ENCODE peak calls at places on chromosome 6, in seven cellular contexts. P is neural crest cell, F is uterus, L is mesothelial cell of epicardium, T is endodermal cell, C is heart right ventricle, M is A549. N is an unnamed sample.

GRCh38 chr6:53679446-53679933 is 13.9 kb upstream of the KLHL31 start:
- DNase-seq in P (no peak), F (no peak), L (no peak), T (peak), C (no peak), M (peak), N (no peak)

GRCh38 chr6:73648166-73648565 is 5.6 kb downstream of the SLC17A5 start:
- DNase-seq in P (no peak), F (no peak), L (no peak), T (no peak), C (no peak), M (no peak), N (no peak)

GRCh38 chr6:108726726-108727339 is 121.4 kb upstream of the ARMC2 start:
- DNase-seq in P (no peak), F (no peak), L (no peak), T (no peak), C (no peak), M (no peak), N (no peak)

GRCh38 chr6:83708546-83708969 is 343 bp downstream of the SNAP91 start:
- DNase-seq in P (peak), F (no peak), L (peak), T (no peak), C (peak), M (no peak), N (no peak)

GRCh38 chr6:155026366-155027045 is 31.4 kb downstream of the TIAM2 start:
- DNase-seq in P (no peak), F (peak), L (no peak), T (peak), C (peak), M (peak), N (peak)

GRCh38 chr6:150767585-150768164 is 97.8 kb upstream of the MTHFD1L start:
- DNase-seq in P (no peak), F (no peak), L (no peak), T (peak), C (no peak), M (no peak), N (no peak)

GRCh38 chr6:158109744-158110143 is 58.3 kb downstream of the SERAC1 start:
- DNase-seq in P (no peak), F (no peak), L (no peak), T (no peak), C (no peak), M (no peak), N (no peak)

GRCh38 chr6:152085533-152085932 is 278.1 kb downstream of the ESR1 start:
- DNase-seq in P (no peak), F (no peak), L (no peak), T (no peak), C (no peak), M (peak), N (no peak)

GRCh38 chr6:131948692-131949614 is 2.2 kb downstream of the CCN2 start:
- DNase-seq in P (no peak), F (peak), L (no peak), T (no peak), C (no peak), M (no peak), N (no peak)

GRCh38 chr6:151137441-151137984 is 102.3 kb upstream of the AKAP12 start:
- DNase-seq in P (no peak), F (no peak), L (no peak), T (no peak), C (no peak), M (no peak), N (no peak)

GRCh38 chr6:161079566-161080262 is 88.1 kb downstream of the MAP3K4 start:
- DNase-seq in P (no peak), F (peak), L (no peak), T (no peak), C (no peak), M (no peak), N (no peak)

GRCh38 chr6:38354905-38355304 is 284.8 kb downstream of the BTBD9 start:
- DNase-seq in P (no peak), F (no peak), L (no peak), T (no peak), C (no peak), M (no peak), N (no peak)

GRCh38 chr6:90575267-90575666 is 11.6 kb downstream of the MAP3K7 start:
- DNase-seq in P (no peak), F (no peak), L (no peak), T (peak), C (no peak), M (no peak), N (no peak)

GRCh38 chr6:137883400-137883888 is 16.4 kb downstream of the TNFAIP3 start:
- DNase-seq in P (no peak), F (no peak), L (no peak), T (no peak), C (no peak), M (no peak), N (no peak)

GRCh38 chr6:13992417-13993055 is 67.8 kb downstream of the RNF182 start:
- DNase-seq in P (no peak), F (no peak), L (no peak), T (no peak), C (no peak), M (peak), N (no peak)

GRCh38 chr6:107129370-107129925 is 14.1 kb upstream of the BEND3 start:
- DNase-seq in P (no peak), F (no peak), L (no peak), T (no peak), C (no peak), M (no peak), N (no peak)

GRCh38 chr6:107128577-107128976 is 13.3 kb upstream of the BEND3 start:
- DNase-seq in P (no peak), F (no peak), L (no peak), T (no peak), C (no peak), M (no peak), N (no peak)

GRCh38 chr6:107128175-107128574 is 12.9 kb upstream of the BEND3 start:
- DNase-seq in P (no peak), F (no peak), L (no peak), T (no peak), C (no peak), M (no peak), N (no peak)

GRCh38 chr6:107132330-107132954 is 17.1 kb upstream of the BEND3 start:
- DNase-seq in P (peak), F (no peak), L (no peak), T (peak), C (no peak), M (peak), N (no peak)
- TF ChIP-seq CTCF in P (peak), F (peak), L (peak), T (peak), C (peak), M (peak), N (no peak)

GRCh38 chr6:64281167-64281566 is 645.6 kb downstream of the PHF3 start:
- DNase-seq in P (no peak), F (no peak), L (no peak), T (no peak), C (no peak), M (no peak), N (no peak)

GRCh38 chr6:64280569-64280968 is 645.0 kb downstream of the PHF3 start:
- DNase-seq in P (peak), F (no peak), L (no peak), T (peak), C (no peak), M (peak), N (no peak)
- TF ChIP-seq CTCF in P (peak), F (no peak), L (peak), T (peak), C (no peak), M (peak), N (no peak)

DNA sequence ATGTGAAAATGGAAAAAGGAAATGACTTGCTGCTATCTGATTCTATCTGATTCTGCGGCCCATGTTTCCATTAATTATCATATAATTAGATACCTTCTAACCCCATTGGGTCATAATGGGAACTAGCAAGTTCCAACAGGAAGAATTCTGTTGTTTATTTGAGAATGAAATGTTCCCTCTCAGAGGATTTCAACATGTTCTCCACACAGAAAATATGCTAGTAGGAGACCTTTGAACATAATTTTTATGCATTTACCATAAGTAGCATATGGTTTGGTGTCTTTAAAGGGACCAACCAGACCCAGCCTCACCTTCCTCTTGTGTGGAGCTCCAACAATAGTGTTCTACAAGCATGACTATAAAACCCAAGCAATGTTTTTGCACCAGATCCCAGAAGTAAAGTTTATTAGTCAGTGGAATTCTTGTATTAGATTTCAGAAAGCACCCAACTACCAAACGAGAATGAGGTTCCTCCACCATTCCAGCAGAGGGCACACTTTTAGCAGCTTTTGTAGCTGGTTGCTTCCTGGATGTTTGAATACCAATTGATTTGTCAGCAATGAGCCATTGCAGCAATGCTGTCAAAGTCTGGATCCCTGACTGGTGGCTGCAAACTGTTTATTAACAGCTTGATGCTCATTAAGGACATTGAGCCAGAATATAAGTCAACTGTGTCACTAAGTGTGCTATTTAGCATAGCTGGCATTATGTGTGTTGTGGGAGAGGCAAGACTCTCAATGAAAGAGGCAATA is 143.6 kb upstream of the GJE1 start:
- DNase-seq in P (peak), F (no peak), L (no peak), T (peak), C (no peak), M (peak), N (no peak)
- TF ChIP-seq CTCF in P (peak), F (no peak), L (peak), T (peak), C (no peak), M (peak), N (peak)

GRCh38 chr6:170292778-170293164 is 1.9 kb upstream of the DLL1 start:
- DNase-seq in P (no peak), F (no peak), L (no peak), T (no peak), C (no peak), M (peak), N (no peak)
- TF ChIP-seq CTCF in P (no peak), F (no peak), L (no peak), T (peak), C (no peak), M (peak), N (no peak)

DNA sequence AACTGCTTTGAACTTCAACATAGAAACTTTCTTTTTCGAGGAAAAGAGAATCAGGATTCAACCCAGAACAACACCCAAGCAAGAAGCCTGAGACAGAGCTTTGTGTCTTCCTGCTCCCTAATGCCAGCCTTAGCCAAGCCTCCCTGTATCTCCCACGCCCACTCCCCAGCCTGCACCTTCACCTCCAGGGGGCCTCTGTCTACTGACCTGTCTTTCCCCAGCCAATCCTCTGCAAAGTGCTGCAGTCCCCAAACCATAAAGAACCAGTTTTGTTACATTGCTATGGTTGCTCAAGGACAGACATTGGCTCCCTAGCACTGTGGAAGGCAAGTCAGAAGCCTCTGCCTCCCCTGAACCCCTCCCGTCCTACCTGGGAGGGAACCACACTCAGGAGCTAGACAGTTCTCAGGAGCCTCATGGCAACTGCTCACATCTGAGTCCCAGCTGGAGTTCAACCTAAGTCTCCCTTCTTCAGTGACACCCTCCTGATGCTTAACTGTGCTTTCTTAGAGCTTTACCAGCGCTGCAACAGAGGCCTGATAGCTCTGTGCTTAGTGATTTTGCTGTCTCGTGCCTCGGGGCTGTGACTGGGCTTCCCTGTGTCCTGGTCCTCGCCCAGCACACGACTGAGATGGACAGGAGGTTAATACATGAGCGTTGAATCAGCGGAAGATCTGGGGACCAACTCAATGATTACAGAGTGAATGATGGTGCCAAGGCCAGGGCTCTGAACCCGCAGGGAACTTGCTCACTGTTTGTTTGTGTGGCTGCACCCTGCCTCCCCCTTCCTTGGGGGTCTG is 101.5 kb upstream of the DUSP22 start:
- DNase-seq in P (no peak), F (no peak), L (no peak), T (peak), C (no peak), M (no peak), N (no peak)
- TF ChIP-seq CTCF in P (peak), F (no peak), L (no peak), T (peak), C (no peak), M (no peak), N (no peak)

DNA sequence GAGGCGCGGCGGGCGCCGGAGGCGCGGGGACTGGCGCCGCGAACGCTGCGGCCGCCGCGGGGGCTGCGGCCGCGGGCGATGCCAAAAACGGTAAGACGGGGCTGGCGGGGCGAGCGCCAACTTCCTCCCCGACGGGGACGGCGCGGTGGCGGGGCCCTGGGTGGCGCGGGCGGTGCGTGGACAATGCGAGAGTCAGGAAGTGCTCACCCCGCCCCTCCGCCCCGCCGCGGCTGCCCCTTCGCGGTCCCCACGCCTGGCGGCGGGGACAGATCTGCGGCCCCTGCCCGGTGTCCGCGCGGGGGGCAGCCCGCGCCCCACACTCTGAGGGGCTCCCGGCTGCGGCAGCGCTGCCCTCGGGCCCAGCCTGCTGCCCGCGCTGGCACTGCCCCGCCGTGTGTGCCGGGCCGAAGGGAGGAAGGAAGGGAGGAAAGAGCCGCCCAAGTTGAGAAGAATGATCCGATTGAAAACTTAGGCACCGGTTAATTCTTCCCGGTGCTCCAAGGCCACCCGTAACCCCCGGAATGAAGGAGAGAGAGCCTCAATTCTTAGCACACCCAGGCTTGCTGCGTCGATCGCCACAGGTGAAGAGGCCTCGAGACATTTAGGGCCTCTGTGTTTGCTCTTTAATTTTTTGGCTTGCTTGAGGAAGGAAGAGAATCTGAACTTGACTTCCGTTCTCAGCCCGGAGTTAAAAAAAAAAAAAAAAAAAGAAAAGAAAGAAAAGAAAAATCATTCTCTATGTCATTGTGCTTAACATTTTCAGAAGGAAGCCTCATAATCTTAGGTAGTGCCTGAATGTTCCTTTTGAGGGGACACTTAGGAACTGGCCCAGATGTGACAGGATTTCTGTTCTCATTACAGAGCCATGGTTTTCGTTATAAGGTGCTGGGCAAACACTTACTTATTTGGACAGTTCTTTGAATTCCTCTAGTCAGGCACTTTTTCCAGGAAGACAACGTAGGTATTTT is 982 bp downstream of the HECA start:
- DNase-seq in P (peak), F (peak), L (peak), T (peak), C (peak), M (no peak), N (peak)
- TF ChIP-seq CTCF in P (peak), F (peak), L (no peak), T (peak), C (no peak), M (no peak), N (no peak)

GRCh38 chr6:148608211-148608951 is 138.4 kb upstream of the UST start:
- DNase-seq in P (no peak), F (no peak), L (no peak), T (no peak), C (no peak), M (peak), N (no peak)
- TF ChIP-seq CTCF in P (peak), F (no peak), L (no peak), T (peak), C (peak), M (peak), N (no peak)

GRCh38 chr6:8061736-8062135 is 2.5 kb downstream of the BLOC1S5 start:
- DNase-seq in P (no peak), F (no peak), L (no peak), T (no peak), C (no peak), M (no peak), N (no peak)

GRCh38 chr6:8066108-8066507 is 1.9 kb upstream of the BLOC1S5 start:
- DNase-seq in P (no peak), F (no peak), L (no peak), T (peak), C (no peak), M (no peak), N (no peak)

GRCh38 chr6:8064638-8065518 is 689 bp upstream of the BLOC1S5 start:
- DNase-seq in P (no peak), F (no peak), L (no peak), T (peak), C (no peak), M (no peak), N (no peak)

GRCh38 chr6:8065519-8065911 is 1.3 kb upstream of the BLOC1S5 start:
- DNase-seq in P (no peak), F (no peak), L (no peak), T (no peak), C (no peak), M (no peak), N (no peak)

DNA sequence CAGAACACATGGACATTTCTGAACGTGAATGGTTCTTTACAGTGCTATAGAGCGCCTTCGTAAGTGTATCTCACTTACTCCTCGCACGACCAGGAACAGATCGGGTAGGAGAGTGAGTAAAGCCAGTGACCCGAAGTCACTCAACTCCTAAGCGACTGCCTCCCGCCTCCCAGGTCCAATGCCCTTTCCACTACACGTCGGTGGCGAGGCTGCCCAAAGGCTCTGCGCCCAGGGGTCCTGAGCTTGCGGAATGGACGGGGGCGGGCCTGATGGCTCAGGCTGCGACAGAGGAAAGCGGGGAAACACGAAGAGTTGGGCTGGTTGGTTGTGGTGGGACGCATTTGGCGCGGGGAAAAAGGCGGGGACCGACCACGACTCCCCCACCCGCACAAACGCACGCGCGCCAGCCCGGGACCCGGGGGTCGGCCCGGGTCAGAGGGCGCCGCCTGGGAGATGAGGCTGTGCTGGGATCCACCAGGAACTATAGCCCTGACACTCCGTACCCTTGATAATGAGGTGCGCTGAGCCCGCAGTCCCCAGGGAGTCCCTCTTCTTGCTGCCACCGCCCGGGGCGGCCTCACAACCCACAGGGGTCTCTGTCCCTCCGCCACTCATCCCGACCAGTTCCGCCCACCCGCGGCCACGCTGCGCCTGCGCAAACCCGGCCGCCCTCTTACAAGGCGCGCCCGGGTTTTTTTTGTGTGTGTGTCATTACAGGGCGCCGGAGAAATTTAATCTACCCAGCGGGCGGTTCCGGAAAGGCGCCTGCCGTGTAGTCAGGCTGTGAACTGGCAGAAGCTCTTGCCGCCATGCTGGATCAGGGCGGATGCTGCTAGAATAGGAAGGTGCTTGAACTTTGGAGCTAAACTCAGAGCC is at the start of gene BLOC1S5:
- DNase-seq in P (peak), F (peak), L (peak), T (peak), C (peak), M (peak), N (peak)
- TF ChIP-seq CTCF in P (no peak), F (no peak), L (no peak), T (peak), C (no peak), M (no peak), N (no peak)

DNA sequence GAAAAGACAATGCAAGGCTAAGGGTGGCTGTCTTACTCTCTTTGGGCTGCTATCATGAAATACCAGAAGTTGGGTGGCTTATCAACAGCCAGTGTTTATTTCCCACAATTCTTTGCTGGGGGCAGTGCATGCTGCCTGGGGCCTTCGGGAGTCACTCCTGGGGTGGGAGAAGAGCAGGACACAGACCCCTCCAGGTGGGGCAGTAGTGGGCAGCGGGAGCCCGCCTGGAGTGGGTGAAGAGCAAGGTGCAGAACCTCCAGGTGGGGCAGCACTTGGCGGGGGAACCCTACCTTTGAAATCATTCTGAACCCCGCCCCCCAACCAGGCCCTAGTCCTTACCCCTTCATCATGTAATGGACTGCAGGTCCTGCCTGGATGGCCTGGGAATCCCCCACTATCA is 69.6 kb upstream of the THBS2 start:
- DNase-seq in P (no peak), F (no peak), L (no peak), T (no peak), C (no peak), M (no peak), N (no peak)
- TF ChIP-seq CTCF in P (no peak), F (no peak), L (no peak), T (no peak), C (no peak), M (no peak), N (no peak)

N was measured in ascending aorta.